ENCODE peak calls at places on chromosomes 7 and 10, in nine cellular contexts. One of them, this sample, is unnamed.

GRCh38 chr7:954330-955238 is at the start of gene ADAP1:
- DNase-seq in amygdala: peak
- DNase-seq in activated CD4-positive, alpha-beta T cell treated with anti-CD3 and anti-CD28 coated beads for 24 hours: peak
- DNase-seq in activated T-cell treated with anti-CD3 and anti-CD28 coated beads, Interleukin-2, amount 50 U/mL, for 72 hours: peak
- DNase-seq in adrenal gland: no peak
- DNase-seq in T-helper 9 cell: peak
- DNase-seq in prostate gland: no peak
- DNase-seq in WTC11: peak
- DNase-seq in stimulated activated CD4-positive, alpha-beta T cell treated with anti-CD3 and anti-CD28 coated beads, Interleukin-2, amount 100 ng/mL, for 24 hours: peak
- DNase-seq in this sample: no peak

GRCh38 chr7:106814887-106815286 is 50.2 kb upstream of the PIK3CG start:
- DNase-seq in amygdala: no peak
- DNase-seq in activated CD4-positive, alpha-beta T cell treated with anti-CD3 and anti-CD28 coated beads for 24 hours: no peak
- DNase-seq in activated T-cell treated with anti-CD3 and anti-CD28 coated beads, Interleukin-2, amount 50 U/mL, for 72 hours: no peak
- DNase-seq in adrenal gland: no peak
- DNase-seq in T-helper 9 cell: no peak
- DNase-seq in prostate gland: no peak
- DNase-seq in WTC11: no peak
- DNase-seq in stimulated activated CD4-positive, alpha-beta T cell treated with anti-CD3 and anti-CD28 coated beads, Interleukin-2, amount 100 ng/mL, for 24 hours: no peak
- DNase-seq in this sample: no peak

GRCh38 chr10:690227-691161 is 1.0 kb upstream of the DIP2C start:
- DNase-seq in amygdala: no peak
- DNase-seq in activated CD4-positive, alpha-beta T cell treated with anti-CD3 and anti-CD28 coated beads for 24 hours: no peak
- DNase-seq in activated T-cell treated with anti-CD3 and anti-CD28 coated beads, Interleukin-2, amount 50 U/mL, for 72 hours: no peak
- DNase-seq in adrenal gland: no peak
- DNase-seq in T-helper 9 cell: no peak
- DNase-seq in prostate gland: no peak
- DNase-seq in WTC11: no peak
- DNase-seq in stimulated activated CD4-positive, alpha-beta T cell treated with anti-CD3 and anti-CD28 coated beads, Interleukin-2, amount 100 ng/mL, for 24 hours: no peak
- DNase-seq in this sample: no peak

GRCh38 chr7:116696707-116697106 is 24.7 kb downstream of the MET start:
- DNase-seq in amygdala: no peak
- DNase-seq in activated CD4-positive, alpha-beta T cell treated with anti-CD3 and anti-CD28 coated beads for 24 hours: no peak
- DNase-seq in activated T-cell treated with anti-CD3 and anti-CD28 coated beads, Interleukin-2, amount 50 U/mL, for 72 hours: no peak
- DNase-seq in adrenal gland: no peak
- DNase-seq in T-helper 9 cell: no peak
- DNase-seq in prostate gland: no peak
- DNase-seq in WTC11: no peak
- DNase-seq in stimulated activated CD4-positive, alpha-beta T cell treated with anti-CD3 and anti-CD28 coated beads, Interleukin-2, amount 100 ng/mL, for 24 hours: no peak
- DNase-seq in this sample: no peak

GRCh38 chr10:46282460-46283216 is 4.2 kb upstream of the ANTXRL start:
- DNase-seq in amygdala: peak
- DNase-seq in activated CD4-positive, alpha-beta T cell treated with anti-CD3 and anti-CD28 coated beads for 24 hours: peak
- DNase-seq in activated T-cell treated with anti-CD3 and anti-CD28 coated beads, Interleukin-2, amount 50 U/mL, for 72 hours: peak
- DNase-seq in adrenal gland: peak
- DNase-seq in T-helper 9 cell: peak
- DNase-seq in prostate gland: peak
- DNase-seq in WTC11: peak
- DNase-seq in stimulated activated CD4-positive, alpha-beta T cell treated with anti-CD3 and anti-CD28 coated beads, Interleukin-2, amount 100 ng/mL, for 24 hours: peak
- DNase-seq in this sample: peak

GRCh38 chr10:50625663-50626062 is 1.9 kb upstream of the SGMS1 start:
- DNase-seq in amygdala: no peak
- DNase-seq in activated CD4-positive, alpha-beta T cell treated with anti-CD3 and anti-CD28 coated beads for 24 hours: no peak
- DNase-seq in activated T-cell treated with anti-CD3 and anti-CD28 coated beads, Interleukin-2, amount 50 U/mL, for 72 hours: no peak
- DNase-seq in adrenal gland: no peak
- DNase-seq in T-helper 9 cell: no peak
- DNase-seq in prostate gland: no peak
- DNase-seq in WTC11: no peak
- DNase-seq in stimulated activated CD4-positive, alpha-beta T cell treated with anti-CD3 and anti-CD28 coated beads, Interleukin-2, amount 100 ng/mL, for 24 hours: no peak
- DNase-seq in this sample: no peak

GRCh38 chr7:51035696-51036095 is 253.0 kb upstream of the GRB10 start:
- DNase-seq in amygdala: no peak
- DNase-seq in activated CD4-positive, alpha-beta T cell treated with anti-CD3 and anti-CD28 coated beads for 24 hours: no peak
- DNase-seq in activated T-cell treated with anti-CD3 and anti-CD28 coated beads, Interleukin-2, amount 50 U/mL, for 72 hours: no peak
- DNase-seq in adrenal gland: no peak
- DNase-seq in T-helper 9 cell: no peak
- DNase-seq in prostate gland: no peak
- DNase-seq in WTC11: no peak
- DNase-seq in stimulated activated CD4-positive, alpha-beta T cell treated with anti-CD3 and anti-CD28 coated beads, Interleukin-2, amount 100 ng/mL, for 24 hours: no peak
- DNase-seq in this sample: no peak

GRCh38 chr10:29569778-29570177 is 65.0 kb downstream of the SVIL start:
- DNase-seq in amygdala: no peak
- DNase-seq in activated CD4-positive, alpha-beta T cell treated with anti-CD3 and anti-CD28 coated beads for 24 hours: no peak
- DNase-seq in activated T-cell treated with anti-CD3 and anti-CD28 coated beads, Interleukin-2, amount 50 U/mL, for 72 hours: no peak
- DNase-seq in adrenal gland: no peak
- DNase-seq in T-helper 9 cell: no peak
- DNase-seq in prostate gland: no peak
- DNase-seq in WTC11: no peak
- DNase-seq in stimulated activated CD4-positive, alpha-beta T cell treated with anti-CD3 and anti-CD28 coated beads, Interleukin-2, amount 100 ng/mL, for 24 hours: no peak
- DNase-seq in this sample: no peak

GRCh38 chr10:119251315-119251708 is 43.9 kb downstream of the GRK5 start:
- DNase-seq in amygdala: no peak
- DNase-seq in activated CD4-positive, alpha-beta T cell treated with anti-CD3 and anti-CD28 coated beads for 24 hours: no peak
- DNase-seq in activated T-cell treated with anti-CD3 and anti-CD28 coated beads, Interleukin-2, amount 50 U/mL, for 72 hours: no peak
- DNase-seq in adrenal gland: peak
- DNase-seq in T-helper 9 cell: no peak
- DNase-seq in prostate gland: no peak
- DNase-seq in WTC11: no peak
- DNase-seq in stimulated activated CD4-positive, alpha-beta T cell treated with anti-CD3 and anti-CD28 coated beads, Interleukin-2, amount 100 ng/mL, for 24 hours: no peak
- DNase-seq in this sample: no peak

GRCh38 chr10:104456817-104457657 is 103.4 kb downstream of the CFAP58 start:
- DNase-seq in amygdala: no peak
- DNase-seq in activated CD4-positive, alpha-beta T cell treated with anti-CD3 and anti-CD28 coated beads for 24 hours: no peak
- DNase-seq in activated T-cell treated with anti-CD3 and anti-CD28 coated beads, Interleukin-2, amount 50 U/mL, for 72 hours: no peak
- DNase-seq in adrenal gland: no peak
- DNase-seq in T-helper 9 cell: no peak
- DNase-seq in prostate gland: no peak
- DNase-seq in WTC11: no peak
- DNase-seq in stimulated activated CD4-positive, alpha-beta T cell treated with anti-CD3 and anti-CD28 coated beads, Interleukin-2, amount 100 ng/mL, for 24 hours: no peak
- DNase-seq in this sample: no peak

GRCh38 chr10:112996462-112996861 is 46.4 kb downstream of the TCF7L2 start:
- DNase-seq in amygdala: no peak
- DNase-seq in activated CD4-positive, alpha-beta T cell treated with anti-CD3 and anti-CD28 coated beads for 24 hours: no peak
- DNase-seq in activated T-cell treated with anti-CD3 and anti-CD28 coated beads, Interleukin-2, amount 50 U/mL, for 72 hours: no peak
- DNase-seq in adrenal gland: no peak
- DNase-seq in T-helper 9 cell: no peak
- DNase-seq in prostate gland: no peak
- DNase-seq in WTC11: no peak
- DNase-seq in stimulated activated CD4-positive, alpha-beta T cell treated with anti-CD3 and anti-CD28 coated beads, Interleukin-2, amount 100 ng/mL, for 24 hours: no peak
- DNase-seq in this sample: no peak

GRCh38 chr10:36358736-36359135 is 716.6 kb upstream of the FZD8 start:
- DNase-seq in amygdala: no peak
- DNase-seq in activated CD4-positive, alpha-beta T cell treated with anti-CD3 and anti-CD28 coated beads for 24 hours: no peak
- DNase-seq in activated T-cell treated with anti-CD3 and anti-CD28 coated beads, Interleukin-2, amount 50 U/mL, for 72 hours: no peak
- DNase-seq in adrenal gland: no peak
- DNase-seq in T-helper 9 cell: no peak
- DNase-seq in prostate gland: no peak
- DNase-seq in WTC11: no peak
- DNase-seq in stimulated activated CD4-positive, alpha-beta T cell treated with anti-CD3 and anti-CD28 coated beads, Interleukin-2, amount 100 ng/mL, for 24 hours: no peak
- DNase-seq in this sample: no peak

GRCh38 chr10:18071591-18071990 is 68.6 kb upstream of the CACNB2 start:
- DNase-seq in amygdala: no peak
- DNase-seq in activated CD4-positive, alpha-beta T cell treated with anti-CD3 and anti-CD28 coated beads for 24 hours: no peak
- DNase-seq in activated T-cell treated with anti-CD3 and anti-CD28 coated beads, Interleukin-2, amount 50 U/mL, for 72 hours: no peak
- DNase-seq in adrenal gland: no peak
- DNase-seq in T-helper 9 cell: no peak
- DNase-seq in prostate gland: no peak
- DNase-seq in WTC11: no peak
- DNase-seq in stimulated activated CD4-positive, alpha-beta T cell treated with anti-CD3 and anti-CD28 coated beads, Interleukin-2, amount 100 ng/mL, for 24 hours: no peak
- DNase-seq in this sample: no peak

GRCh38 chr7:113796557-113796956 is 122.3 kb downstream of the PPP1R3A start:
- DNase-seq in amygdala: no peak
- DNase-seq in activated CD4-positive, alpha-beta T cell treated with anti-CD3 and anti-CD28 coated beads for 24 hours: no peak
- DNase-seq in activated T-cell treated with anti-CD3 and anti-CD28 coated beads, Interleukin-2, amount 50 U/mL, for 72 hours: no peak
- DNase-seq in adrenal gland: no peak
- DNase-seq in T-helper 9 cell: no peak
- DNase-seq in prostate gland: no peak
- DNase-seq in WTC11: no peak
- DNase-seq in stimulated activated CD4-positive, alpha-beta T cell treated with anti-CD3 and anti-CD28 coated beads, Interleukin-2, amount 100 ng/mL, for 24 hours: no peak
- DNase-seq in this sample: no peak

GRCh38 chr10:18659784-18660561 is 742 bp downstream of the ARL5B start:
- DNase-seq in amygdala: no peak
- DNase-seq in activated CD4-positive, alpha-beta T cell treated with anti-CD3 and anti-CD28 coated beads for 24 hours: no peak
- DNase-seq in activated T-cell treated with anti-CD3 and anti-CD28 coated beads, Interleukin-2, amount 50 U/mL, for 72 hours: peak
- DNase-seq in adrenal gland: no peak
- DNase-seq in T-helper 9 cell: peak
- DNase-seq in prostate gland: peak
- DNase-seq in WTC11: no peak
- DNase-seq in stimulated activated CD4-positive, alpha-beta T cell treated with anti-CD3 and anti-CD28 coated beads, Interleukin-2, amount 100 ng/mL, for 24 hours: no peak
- DNase-seq in this sample: no peak

GRCh38 chr7:140774371-140774770 is 77.9 kb downstream of the NDUFB2 start:
- DNase-seq in amygdala: no peak
- DNase-seq in activated CD4-positive, alpha-beta T cell treated with anti-CD3 and anti-CD28 coated beads for 24 hours: no peak
- DNase-seq in activated T-cell treated with anti-CD3 and anti-CD28 coated beads, Interleukin-2, amount 50 U/mL, for 72 hours: no peak
- DNase-seq in adrenal gland: no peak
- DNase-seq in T-helper 9 cell: no peak
- DNase-seq in prostate gland: no peak
- DNase-seq in WTC11: no peak
- DNase-seq in stimulated activated CD4-positive, alpha-beta T cell treated with anti-CD3 and anti-CD28 coated beads, Interleukin-2, amount 100 ng/mL, for 24 hours: no peak
- DNase-seq in this sample: no peak

GRCh38 chr10:110432814-110433565 is 64.7 kb upstream of the DUSP5 start:
- DNase-seq in amygdala: no peak
- DNase-seq in activated CD4-positive, alpha-beta T cell treated with anti-CD3 and anti-CD28 coated beads for 24 hours: no peak
- DNase-seq in activated T-cell treated with anti-CD3 and anti-CD28 coated beads, Interleukin-2, amount 50 U/mL, for 72 hours: no peak
- DNase-seq in adrenal gland: no peak
- DNase-seq in T-helper 9 cell: no peak
- DNase-seq in prostate gland: no peak
- DNase-seq in WTC11: peak
- DNase-seq in stimulated activated CD4-positive, alpha-beta T cell treated with anti-CD3 and anti-CD28 coated beads, Interleukin-2, amount 100 ng/mL, for 24 hours: no peak
- DNase-seq in this sample: no peak

GRCh38 chr10:119412244-119412750 is 130.2 kb downstream of the RGS10 start:
- DNase-seq in amygdala: peak
- DNase-seq in activated CD4-positive, alpha-beta T cell treated with anti-CD3 and anti-CD28 coated beads for 24 hours: no peak
- DNase-seq in activated T-cell treated with anti-CD3 and anti-CD28 coated beads, Interleukin-2, amount 50 U/mL, for 72 hours: no peak
- DNase-seq in adrenal gland: peak
- DNase-seq in T-helper 9 cell: no peak
- DNase-seq in prostate gland: peak
- DNase-seq in WTC11: no peak
- DNase-seq in stimulated activated CD4-positive, alpha-beta T cell treated with anti-CD3 and anti-CD28 coated beads, Interleukin-2, amount 100 ng/mL, for 24 hours: no peak
- DNase-seq in this sample: peak

GRCh38 chr7:154426778-154427177 is 374.6 kb downstream of the DPP6 start:
- DNase-seq in amygdala: no peak
- DNase-seq in activated CD4-positive, alpha-beta T cell treated with anti-CD3 and anti-CD28 coated beads for 24 hours: no peak
- DNase-seq in activated T-cell treated with anti-CD3 and anti-CD28 coated beads, Interleukin-2, amount 50 U/mL, for 72 hours: no peak
- DNase-seq in adrenal gland: no peak
- DNase-seq in T-helper 9 cell: no peak
- DNase-seq in prostate gland: no peak
- DNase-seq in WTC11: no peak
- DNase-seq in stimulated activated CD4-positive, alpha-beta T cell treated with anti-CD3 and anti-CD28 coated beads, Interleukin-2, amount 100 ng/mL, for 24 hours: no peak
- DNase-seq in this sample: no peak

GRCh38 chr7:54860003-54860775 is 101.2 kb upstream of the SEC61G start:
- DNase-seq in amygdala: no peak
- DNase-seq in activated CD4-positive, alpha-beta T cell treated with anti-CD3 and anti-CD28 coated beads for 24 hours: no peak
- DNase-seq in activated T-cell treated with anti-CD3 and anti-CD28 coated beads, Interleukin-2, amount 50 U/mL, for 72 hours: no peak
- DNase-seq in adrenal gland: no peak
- DNase-seq in T-helper 9 cell: no peak
- DNase-seq in prostate gland: no peak
- DNase-seq in WTC11: no peak
- DNase-seq in stimulated activated CD4-positive, alpha-beta T cell treated with anti-CD3 and anti-CD28 coated beads, Interleukin-2, amount 100 ng/mL, for 24 hours: no peak
- DNase-seq in this sample: no peak

GRCh38 chr10:13924020-13924725 is 337.4 kb downstream of the PRPF18 start:
- DNase-seq in amygdala: no peak
- DNase-seq in activated CD4-positive, alpha-beta T cell treated with anti-CD3 and anti-CD28 coated beads for 24 hours: no peak
- DNase-seq in activated T-cell treated with anti-CD3 and anti-CD28 coated beads, Interleukin-2, amount 50 U/mL, for 72 hours: no peak
- DNase-seq in adrenal gland: no peak
- DNase-seq in T-helper 9 cell: no peak
- DNase-seq in prostate gland: no peak
- DNase-seq in WTC11: no peak
- DNase-seq in stimulated activated CD4-positive, alpha-beta T cell treated with anti-CD3 and anti-CD28 coated beads, Interleukin-2, amount 100 ng/mL, for 24 hours: no peak
- DNase-seq in this sample: no peak

GRCh38 chr7:116177009-116177408 is 33.3 kb upstream of the TES start:
- DNase-seq in amygdala: no peak
- DNase-seq in activated CD4-positive, alpha-beta T cell treated with anti-CD3 and anti-CD28 coated beads for 24 hours: no peak
- DNase-seq in activated T-cell treated with anti-CD3 and anti-CD28 coated beads, Interleukin-2, amount 50 U/mL, for 72 hours: no peak
- DNase-seq in adrenal gland: no peak
- DNase-seq in T-helper 9 cell: no peak
- DNase-seq in prostate gland: no peak
- DNase-seq in WTC11: no peak
- DNase-seq in stimulated activated CD4-positive, alpha-beta T cell treated with anti-CD3 and anti-CD28 coated beads, Interleukin-2, amount 100 ng/mL, for 24 hours: no peak
- DNase-seq in this sample: no peak

GRCh38 chr10:98252451-98252850 is 15.5 kb downstream of the LOXL4 start:
- DNase-seq in amygdala: no peak
- DNase-seq in activated CD4-positive, alpha-beta T cell treated with anti-CD3 and anti-CD28 coated beads for 24 hours: no peak
- DNase-seq in activated T-cell treated with anti-CD3 and anti-CD28 coated beads, Interleukin-2, amount 50 U/mL, for 72 hours: no peak
- DNase-seq in adrenal gland: no peak
- DNase-seq in T-helper 9 cell: no peak
- DNase-seq in prostate gland: no peak
- DNase-seq in WTC11: no peak
- DNase-seq in stimulated activated CD4-positive, alpha-beta T cell treated with anti-CD3 and anti-CD28 coated beads, Interleukin-2, amount 100 ng/mL, for 24 hours: no peak
- DNase-seq in this sample: no peak

GRCh38 chr7:40341836-40342235 is 207.0 kb downstream of the SUGCT start:
- DNase-seq in amygdala: no peak
- DNase-seq in activated CD4-positive, alpha-beta T cell treated with anti-CD3 and anti-CD28 coated beads for 24 hours: no peak
- DNase-seq in activated T-cell treated with anti-CD3 and anti-CD28 coated beads, Interleukin-2, amount 50 U/mL, for 72 hours: no peak
- DNase-seq in adrenal gland: no peak
- DNase-seq in T-helper 9 cell: no peak
- DNase-seq in prostate gland: no peak
- DNase-seq in WTC11: no peak
- DNase-seq in stimulated activated CD4-positive, alpha-beta T cell treated with anti-CD3 and anti-CD28 coated beads, Interleukin-2, amount 100 ng/mL, for 24 hours: no peak
- DNase-seq in this sample: no peak

GRCh38 chr7:93249749-93250148 is 17.6 kb downstream of the VPS50 start:
- DNase-seq in amygdala: no peak
- DNase-seq in activated CD4-positive, alpha-beta T cell treated with anti-CD3 and anti-CD28 coated beads for 24 hours: no peak
- DNase-seq in activated T-cell treated with anti-CD3 and anti-CD28 coated beads, Interleukin-2, amount 50 U/mL, for 72 hours: no peak
- DNase-seq in adrenal gland: peak
- DNase-seq in T-helper 9 cell: no peak
- DNase-seq in prostate gland: no peak
- DNase-seq in WTC11: peak
- DNase-seq in stimulated activated CD4-positive, alpha-beta T cell treated with anti-CD3 and anti-CD28 coated beads, Interleukin-2, amount 100 ng/mL, for 24 hours: no peak
- DNase-seq in this sample: no peak

This sample was measured in dorsolateral prefrontal cortex.